ENCODE peak calls at places on chromosome 4, in four cellular contexts. One of them, this sample, is unnamed.

GRCh38 chr4:44446801-44447562 is 1.6 kb downstream of the KCTD8 start:
- DNase-seq in transverse colon: no peak
- DNase-seq in GM13977: peak; percentile 23
- DNase-seq in left ventricle myocardium inferior: no peak
- DNase-seq in this sample: peak; percentile 15

GRCh38 chr4:153432971-153433752 is 33.0 kb upstream of the TMEM131L start:
- DNase-seq in transverse colon: peak; percentile 74
- DNase-seq in GM13977: peak; percentile 78
- DNase-seq in left ventricle myocardium inferior: peak; percentile 26
- DNase-seq in this sample: peak; percentile 83

GRCh38 chr4:183823394-183823793 is 81.7 kb upstream of the STOX2 start:
- DNase-seq in transverse colon: peak; percentile 44
- DNase-seq in GM13977: no peak
- DNase-seq in left ventricle myocardium inferior: peak; percentile 36
- DNase-seq in this sample: no peak

GRCh38 chr4:40363945-40364344 is 28.8 kb downstream of the CHRNA9 start:
- DNase-seq in transverse colon: no peak
- DNase-seq in GM13977: no peak
- DNase-seq in left ventricle myocardium inferior: no peak
- DNase-seq in this sample: no peak

GRCh38 chr4:181897935-181898334 is 345.3 kb upstream of the TENM3 start:
- DNase-seq in transverse colon: no peak
- DNase-seq in GM13977: no peak
- DNase-seq in left ventricle myocardium inferior: no peak
- DNase-seq in this sample: no peak

GRCh38 chr4:175705407-175705806 is 106.7 kb downstream of the GPM6A start:
- DNase-seq in transverse colon: no peak
- DNase-seq in GM13977: no peak
- DNase-seq in left ventricle myocardium inferior: no peak
- DNase-seq in this sample: no peak

GRCh38 chr4:56048621-56049427 is 100.1 kb downstream of the CEP135 start:
- DNase-seq in transverse colon: peak; percentile 64
- DNase-seq in GM13977: peak; percentile 87
- DNase-seq in left ventricle myocardium inferior: peak; percentile 27
- DNase-seq in this sample: peak; percentile 84

GRCh38 chr4:67550491-67551256 is 5.4 kb upstream of the CENPC start:
- DNase-seq in transverse colon: no peak
- DNase-seq in GM13977: no peak
- DNase-seq in left ventricle myocardium inferior: no peak
- DNase-seq in this sample: no peak

GRCh38 chr4:7334521-7335275 is 100.0 kb downstream of the PSAPL1 start:
- DNase-seq in transverse colon: no peak
- DNase-seq in GM13977: no peak
- DNase-seq in left ventricle myocardium inferior: no peak
- DNase-seq in this sample: no peak

GRCh38 chr4:2135083-2135482 is 76.0 kb downstream of the NAT8L start:
- DNase-seq in transverse colon: peak; percentile 15
- DNase-seq in GM13977: peak; percentile 35
- DNase-seq in left ventricle myocardium inferior: no peak
- DNase-seq in this sample: no peak

GRCh38 chr4:151484396-151485102 is 75.6 kb downstream of the FHIP1A start:
- DNase-seq in transverse colon: no peak
- DNase-seq in GM13977: no peak
- DNase-seq in left ventricle myocardium inferior: no peak
- DNase-seq in this sample: no peak

GRCh38 chr4:166435449-166435848 is 562.4 kb downstream of the TLL1 start:
- DNase-seq in transverse colon: no peak
- DNase-seq in GM13977: no peak
- DNase-seq in left ventricle myocardium inferior: no peak
- DNase-seq in this sample: no peak

GRCh38 chr4:43776371-43776770 is 672.2 kb downstream of the KCTD8 start:
- DNase-seq in transverse colon: no peak
- DNase-seq in GM13977: no peak
- DNase-seq in left ventricle myocardium inferior: no peak
- DNase-seq in this sample: peak; percentile 4

GRCh38 chr4:2339458-2340271 is 77.8 kb upstream of the MXD4 start:
- DNase-seq in transverse colon: no peak
- DNase-seq in GM13977: no peak
- DNase-seq in left ventricle myocardium inferior: no peak
- DNase-seq in this sample: no peak

GRCh38 chr4:25441519-25442117 is 64.6 kb downstream of the ANAPC4 start:
- DNase-seq in transverse colon: peak; percentile 57
- DNase-seq in GM13977: peak; percentile 36
- DNase-seq in left ventricle myocardium inferior: peak; percentile 24
- DNase-seq in this sample: peak; percentile 34

GRCh38 chr4:47032405-47033106 is 1.2 kb downstream of the GABRB1 start:
- DNase-seq in transverse colon: peak; percentile 32
- DNase-seq in GM13977: peak; percentile 62
- DNase-seq in left ventricle myocardium inferior: peak; percentile 46
- DNase-seq in this sample: peak; percentile 76

GRCh38 chr4:176340871-176341685 is 21.3 kb downstream of the SPCS3 start:
- DNase-seq in transverse colon: no peak
- DNase-seq in GM13977: peak; percentile 41
- DNase-seq in left ventricle myocardium inferior: no peak
- DNase-seq in this sample: peak; percentile 28

GRCh38 chr4:149279790-149280189 is 535.9 kb downstream of the IQCM start:
- DNase-seq in transverse colon: no peak
- DNase-seq in GM13977: no peak
- DNase-seq in left ventricle myocardium inferior: no peak
- DNase-seq in this sample: no peak

GRCh38 chr4:76147454-76148141 is 599 bp downstream of the NUP54 start:
- DNase-seq in transverse colon: peak; percentile 60
- DNase-seq in GM13977: peak; percentile 45
- DNase-seq in left ventricle myocardium inferior: peak; percentile 18
- DNase-seq in this sample: peak; percentile 65

GRCh38 chr4:46730075-46730474 is 179.0 kb downstream of the COX7B2 start:
- DNase-seq in transverse colon: no peak
- DNase-seq in GM13977: no peak
- DNase-seq in left ventricle myocardium inferior: no peak
- DNase-seq in this sample: no peak

GRCh38 chr4:155964016-155964891 is 10.6 kb upstream of the CTSO start:
- DNase-seq in transverse colon: no peak
- DNase-seq in GM13977: no peak
- DNase-seq in left ventricle myocardium inferior: no peak
- DNase-seq in this sample: no peak

GRCh38 chr4:81470456-81471327 is 1.0 kb downstream of the RASGEF1B start:
- DNase-seq in transverse colon: peak; percentile 64
- DNase-seq in GM13977: no peak
- DNase-seq in left ventricle myocardium inferior: peak; percentile 48
- DNase-seq in this sample: peak; percentile 15

GRCh38 chr4:24273148-24273547 is 311.2 kb downstream of the DHX15 start:
- DNase-seq in transverse colon: no peak
- DNase-seq in GM13977: no peak
- DNase-seq in left ventricle myocardium inferior: no peak
- DNase-seq in this sample: no peak

GRCh38 chr4:140242357-140243284 is 88.6 kb upstream of the MAML3 start:
- DNase-seq in transverse colon: peak; percentile 36
- DNase-seq in GM13977: no peak
- DNase-seq in left ventricle myocardium inferior: no peak
- DNase-seq in this sample: no peak

GRCh38 chr4:7462509-7462971 is 27.8 kb upstream of the PSAPL1 start:
- DNase-seq in transverse colon: no peak
- DNase-seq in GM13977: no peak
- DNase-seq in left ventricle myocardium inferior: peak; percentile 27
- DNase-seq in this sample: no peak

GRCh38 chr4:187004628-187005027 is 281.0 kb upstream of the FAT1 start:
- DNase-seq in transverse colon: no peak
- DNase-seq in GM13977: no peak
- DNase-seq in left ventricle myocardium inferior: no peak
- DNase-seq in this sample: no peak

GRCh38 chr4:168153596-168154440 is 61.5 kb downstream of the ANXA10 start:
- DNase-seq in transverse colon: peak; percentile 77
- DNase-seq in GM13977: no peak
- DNase-seq in left ventricle myocardium inferior: peak; percentile 74
- DNase-seq in this sample: peak; percentile 25

GRCh38 chr4:51842167-51842553 is 793 bp upstream of the DCUN1D4 start:
- DNase-seq in transverse colon: no peak
- DNase-seq in GM13977: peak; percentile 33
- DNase-seq in left ventricle myocardium inferior: no peak
- DNase-seq in this sample: peak; percentile 18

GRCh38 chr4:82811838-82812672 is 13.5 kb upstream of the SCD5 start:
- DNase-seq in transverse colon: no peak
- DNase-seq in GM13977: no peak
- DNase-seq in left ventricle myocardium inferior: no peak
- DNase-seq in this sample: no peak

GRCh38 chr4:24913099-24913445 is 230 bp upstream of the CCDC149 start:
- DNase-seq in transverse colon: no peak
- DNase-seq in GM13977: no peak
- DNase-seq in left ventricle myocardium inferior: no peak
- DNase-seq in this sample: no peak

GRCh38 chr4:151766691-151767090 is 5.9 kb upstream of the GATB start:
- DNase-seq in transverse colon: peak; percentile 14
- DNase-seq in GM13977: no peak
- DNase-seq in left ventricle myocardium inferior: no peak
- DNase-seq in this sample: no peak

GRCh38 chr4:75843596-75843995 is 58.7 kb downstream of the PPEF2 start:
- DNase-seq in transverse colon: no peak
- DNase-seq in GM13977: no peak
- DNase-seq in left ventricle myocardium inferior: no peak
- DNase-seq in this sample: no peak

GRCh38 chr4:41745292-41746024 is 3.1 kb downstream of the PHOX2B start:
- DNase-seq in transverse colon: no peak
- DNase-seq in GM13977: peak; percentile 11
- DNase-seq in left ventricle myocardium inferior: no peak
- DNase-seq in this sample: no peak

GRCh38 chr4:68927165-68927564 is 24.4 kb downstream of the UGT2A3 start:
- DNase-seq in transverse colon: no peak
- DNase-seq in GM13977: no peak
- DNase-seq in left ventricle myocardium inferior: no peak
- DNase-seq in this sample: no peak

GRCh38 chr4:17763931-17764330 is 17.5 kb downstream of the FAM184B start:
- DNase-seq in transverse colon: no peak
- DNase-seq in GM13977: no peak
- DNase-seq in left ventricle myocardium inferior: no peak
- DNase-seq in this sample: no peak

GRCh38 chr4:70183168-70183939 is 12.2 kb upstream of the ODAM start:
- DNase-seq in transverse colon: peak; percentile 7
- DNase-seq in GM13977: peak; percentile 14
- DNase-seq in left ventricle myocardium inferior: no peak
- DNase-seq in this sample: peak; percentile 14

GRCh38 chr4:70182517-70183167 is 12.9 kb upstream of the ODAM start:
- DNase-seq in transverse colon: no peak
- DNase-seq in GM13977: no peak
- DNase-seq in left ventricle myocardium inferior: no peak
- DNase-seq in this sample: no peak

GRCh38 chr4:70187216-70187615 is 8.3 kb upstream of the ODAM start:
- DNase-seq in transverse colon: no peak
- DNase-seq in GM13977: no peak
- DNase-seq in left ventricle myocardium inferior: no peak
- DNase-seq in this sample: no peak

GRCh38 chr4:70178075-70178660 is 17.4 kb upstream of the ODAM start:
- DNase-seq in transverse colon: no peak
- DNase-seq in GM13977: no peak
- DNase-seq in left ventricle myocardium inferior: no peak
- DNase-seq in this sample: no peak

DNA sequence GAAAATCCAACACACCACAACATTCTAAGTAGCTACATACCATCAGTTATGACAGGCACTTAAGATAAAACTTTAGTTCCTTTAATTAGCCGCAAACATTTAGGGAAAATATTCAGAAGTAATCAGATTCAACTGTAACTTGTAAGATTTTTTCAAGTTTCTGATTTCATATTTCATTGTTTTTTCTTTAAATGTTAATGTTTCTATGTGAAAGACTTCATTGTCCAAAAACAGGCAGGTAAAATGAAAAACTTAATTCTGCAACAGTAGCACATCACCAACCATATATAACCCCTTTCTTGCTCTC is 11.6 kb upstream of the ODAM start:
- DNase-seq in transverse colon: no peak
- DNase-seq in GM13977: no peak
- DNase-seq in left ventricle myocardium inferior: no peak
- DNase-seq in this sample: no peak
- TF ChIP-seq CTCF in transverse colon: no peak
- TF ChIP-seq CTCF in GM13977: no peak
- TF ChIP-seq CTCF in left ventricle myocardium inferior: no peak
- TF ChIP-seq CTCF in this sample: no peak

DNA sequence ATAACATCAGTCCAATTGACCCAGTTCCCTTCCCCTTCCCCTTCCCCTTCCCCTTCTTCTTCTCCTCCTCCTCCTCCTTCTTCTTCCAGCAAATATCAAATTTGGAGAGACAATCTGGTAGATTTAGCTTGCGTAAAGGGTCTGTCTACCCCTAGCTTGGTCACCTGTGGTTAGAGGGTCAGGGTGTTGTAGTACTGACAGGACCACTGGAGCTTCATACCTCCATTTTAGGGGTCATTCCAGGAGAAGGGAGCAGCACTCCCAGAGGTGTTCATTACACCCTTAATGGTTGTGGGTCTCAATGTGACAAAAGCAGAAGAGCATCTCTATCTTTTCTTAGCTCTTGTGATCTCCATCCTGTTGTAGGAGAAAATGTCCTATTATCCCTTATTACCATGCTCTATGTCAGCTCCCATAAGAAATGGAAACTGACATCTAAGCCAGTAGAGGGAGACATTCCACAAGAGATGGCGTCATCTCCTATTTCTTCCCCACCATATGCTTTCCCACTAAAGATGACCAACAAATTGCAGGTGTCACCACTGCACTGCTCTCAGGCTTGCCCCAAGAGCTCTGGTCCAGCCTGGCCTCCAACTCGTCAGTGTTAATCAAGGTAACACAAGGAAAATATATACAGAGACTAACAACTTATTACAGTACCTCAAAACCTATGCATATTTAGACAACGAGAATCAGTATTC is 3.5 kb upstream of the FGB start:
- DNase-seq in transverse colon: no peak
- DNase-seq in GM13977: peak; percentile 25
- DNase-seq in left ventricle myocardium inferior: no peak
- DNase-seq in this sample: peak; percentile 34
- TF ChIP-seq CTCF in transverse colon: peak; percentile 72
- TF ChIP-seq CTCF in GM13977: peak; percentile 64
- TF ChIP-seq CTCF in left ventricle myocardium inferior: peak; percentile 38
- TF ChIP-seq CTCF in this sample: peak; percentile 61

GRCh38 chr4:108492816-108493595 is 127.4 kb upstream of the RPL34 start:
- DNase-seq in transverse colon: peak; percentile 30
- DNase-seq in GM13977: no peak
- DNase-seq in left ventricle myocardium inferior: no peak
- DNase-seq in this sample: no peak
- TF ChIP-seq CTCF in transverse colon: peak; percentile 49
- TF ChIP-seq CTCF in GM13977: peak; percentile 53
- TF ChIP-seq CTCF in left ventricle myocardium inferior: peak; percentile 9
- TF ChIP-seq CTCF in this sample: no peak

DNA sequence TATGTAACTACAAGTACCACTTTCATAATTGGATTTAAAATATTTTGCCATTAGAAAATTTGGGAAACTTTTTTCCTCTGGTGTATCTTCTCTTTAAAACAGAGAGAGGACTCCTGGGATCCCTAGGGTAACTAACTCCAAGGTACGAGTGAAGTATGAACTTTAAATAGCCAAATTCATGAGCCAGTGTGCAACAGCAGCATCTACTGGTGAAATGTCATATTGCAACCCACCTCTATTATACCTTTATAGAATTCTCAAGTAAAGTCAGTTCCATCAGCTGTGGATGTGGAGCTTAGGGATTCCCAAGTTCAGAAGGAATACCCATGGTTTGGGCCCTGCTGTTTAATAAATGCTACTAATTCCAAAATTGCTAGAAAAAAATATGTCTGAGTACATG is 282.7 kb upstream of the TAPT1 start:
- DNase-seq in transverse colon: no peak
- DNase-seq in GM13977: peak; percentile 3
- DNase-seq in left ventricle myocardium inferior: no peak
- DNase-seq in this sample: no peak
- TF ChIP-seq CTCF in transverse colon: no peak
- TF ChIP-seq CTCF in GM13977: peak; percentile 23
- TF ChIP-seq CTCF in left ventricle myocardium inferior: no peak
- TF ChIP-seq CTCF in this sample: peak; percentile 2

This sample was measured in GM10248.